ENCODE peak calls at places on chromosome 18, in seven cellular contexts. D is K562; V is heart right ventricle; O is stomach; S is CD8-positive, alpha-beta T cell; W is tibial artery; I is body of pancreas. Q is an unnamed sample.

GRCh38 chr18:58579561-58580047 is 49.3 kb downstream of the ALPK2 start:
- DNase-seq in D (no peak), V (no peak), O (no peak), S (no peak), W (no peak), I (no peak), Q (no peak)

GRCh38 chr18:75250471-75250821 is 39.8 kb downstream of the TSHZ1 start:
- DNase-seq in D (no peak), V (no peak), O (no peak), S (no peak), W (no peak), I (no peak), Q (no peak)

GRCh38 chr18:51076503-51076902 is 46.5 kb downstream of the SMAD4 start:
- DNase-seq in D (no peak), V (no peak), O (no peak), S (no peak), W (no peak), I (no peak), Q (no peak)

GRCh38 chr18:23669804-23670203 is 7.1 kb upstream of the ANKRD29 start:
- DNase-seq in D (no peak), V (no peak), O (no peak), S (no peak), W (no peak), I (no peak), Q (no peak)

GRCh38 chr18:45664824-45665763 is 49.8 kb downstream of the SLC14A2 start:
- DNase-seq in D (peak; percentile 66), V (peak; percentile 46), O (peak; percentile 71), S (peak; percentile 81), W (peak; percentile 80), I (peak; percentile 60), Q (peak; percentile 42)

GRCh38 chr18:27599202-27599829 is 414.2 kb upstream of the CHST9 start:
- DNase-seq in D (peak; percentile 53), V (peak; percentile 9), O (peak; percentile 45), S (no peak), W (peak; percentile 29), I (peak; percentile 52), Q (no peak)

GRCh38 chr18:30650499-30650898 is 392.0 kb downstream of the DSC3 start:
- DNase-seq in D (no peak), V (no peak), O (no peak), S (no peak), W (no peak), I (no peak), Q (no peak)

GRCh38 chr18:36758001-36758400 is 70.8 kb downstream of the TPGS2 start:
- DNase-seq in D (no peak), V (no peak), O (no peak), S (no peak), W (no peak), I (no peak), Q (no peak)

GRCh38 chr18:13414102-13414501 is 195.5 kb downstream of the LDLRAD4 start:
- DNase-seq in D (no peak), V (no peak), O (no peak), S (no peak), W (no peak), I (no peak), Q (no peak)

GRCh38 chr18:25433590-25433989 is 81.6 kb upstream of the ZNF521 start:
- DNase-seq in D (no peak), V (no peak), O (no peak), S (no peak), W (no peak), I (no peak), Q (no peak)

DNA sequence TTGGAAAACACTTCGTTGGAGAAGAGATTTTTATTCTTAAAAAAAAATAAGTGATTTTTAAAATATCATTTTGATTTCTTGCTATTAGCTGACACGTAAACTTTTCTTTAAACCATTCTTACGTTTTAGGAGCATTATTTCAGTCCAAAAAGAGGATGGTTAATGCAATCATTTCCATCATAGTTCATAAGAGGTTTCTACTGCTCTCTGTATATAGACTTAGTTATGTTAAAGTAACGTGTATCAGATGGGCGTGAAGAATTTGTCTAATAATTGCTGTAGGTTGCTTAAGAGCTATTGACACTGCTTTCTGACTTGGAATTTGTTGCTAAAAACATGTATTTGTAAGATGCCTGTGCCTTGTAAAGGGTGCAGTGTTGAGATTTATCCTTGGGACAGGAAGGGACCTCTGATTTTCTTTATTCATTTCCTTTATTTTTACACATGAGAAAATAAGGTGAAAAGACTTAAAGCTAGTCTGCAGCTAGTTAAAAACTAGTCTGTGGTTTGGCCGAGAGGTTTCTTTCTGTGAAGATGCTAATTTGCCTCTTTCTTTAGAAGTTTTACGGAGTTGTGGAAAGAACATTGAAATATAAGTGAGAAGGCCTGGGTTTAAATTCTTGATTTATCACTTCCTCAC is 2.9 kb downstream of the ANKRD12 start:
- DNase-seq in D (no peak), V (no peak), O (no peak), S (no peak), W (no peak), I (no peak), Q (no peak)
- H3K4me3 ChIP-seq in D (peak overlapping the region; percentile 75), V (peak overlapping the region; percentile 72), O (peak overlapping the region; percentile 84), S (peak overlapping the region; percentile 5), W (peak overlapping the region; percentile 80), I (no peak overlapping the region), Q (peak overlapping the region; percentile 65)

GRCh38 chr18:4058179-4058578 is 396.9 kb downstream of the DLGAP1 start:
- DNase-seq in D (no peak), V (no peak), O (no peak), S (no peak), W (no peak), I (no peak), Q (no peak)
- H3K9me3 ChIP-seq in D (no peaks in the 10 kb centered on the region), V (no peaks in the 10 kb centered on the region), O (no peaks in the 10 kb centered on the region), S (no peaks in the 10 kb centered on the region), W (no peaks in the 10 kb centered on the region), I (no peaks in the 10 kb centered on the region), Q (no peaks in the 10 kb centered on the region)

DNA sequence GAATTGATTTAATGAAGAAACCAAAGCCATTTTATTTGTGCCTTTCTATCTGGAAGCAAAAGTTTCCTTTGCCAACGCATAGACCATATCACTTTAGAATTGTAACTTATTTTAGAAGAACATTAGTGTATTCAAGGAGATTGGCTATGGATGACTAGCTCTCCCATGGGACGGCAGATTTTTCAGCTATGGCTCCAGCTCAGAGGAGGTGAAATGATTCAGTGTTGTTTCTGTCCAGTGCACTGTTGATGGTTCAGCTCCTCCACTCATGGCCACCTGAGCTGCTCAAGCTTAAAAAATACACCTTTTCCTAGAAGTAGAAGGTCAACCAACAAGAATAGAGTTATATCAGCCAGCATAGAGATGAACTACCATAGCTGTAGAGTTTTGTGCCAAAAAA is 1597.5 kb upstream of the PIK3C3 start:
- DNase-seq in D (no peak), V (no peak), O (no peak), S (no peak), W (no peak), I (no peak), Q (no peak)
- H3K4me3 ChIP-seq in D (no peak overlapping the region), V (no peak overlapping the region), O (no peak overlapping the region), S (no peak overlapping the region), W (no peak overlapping the region), I (no peak overlapping the region), Q (no peak overlapping the region)

DNA sequence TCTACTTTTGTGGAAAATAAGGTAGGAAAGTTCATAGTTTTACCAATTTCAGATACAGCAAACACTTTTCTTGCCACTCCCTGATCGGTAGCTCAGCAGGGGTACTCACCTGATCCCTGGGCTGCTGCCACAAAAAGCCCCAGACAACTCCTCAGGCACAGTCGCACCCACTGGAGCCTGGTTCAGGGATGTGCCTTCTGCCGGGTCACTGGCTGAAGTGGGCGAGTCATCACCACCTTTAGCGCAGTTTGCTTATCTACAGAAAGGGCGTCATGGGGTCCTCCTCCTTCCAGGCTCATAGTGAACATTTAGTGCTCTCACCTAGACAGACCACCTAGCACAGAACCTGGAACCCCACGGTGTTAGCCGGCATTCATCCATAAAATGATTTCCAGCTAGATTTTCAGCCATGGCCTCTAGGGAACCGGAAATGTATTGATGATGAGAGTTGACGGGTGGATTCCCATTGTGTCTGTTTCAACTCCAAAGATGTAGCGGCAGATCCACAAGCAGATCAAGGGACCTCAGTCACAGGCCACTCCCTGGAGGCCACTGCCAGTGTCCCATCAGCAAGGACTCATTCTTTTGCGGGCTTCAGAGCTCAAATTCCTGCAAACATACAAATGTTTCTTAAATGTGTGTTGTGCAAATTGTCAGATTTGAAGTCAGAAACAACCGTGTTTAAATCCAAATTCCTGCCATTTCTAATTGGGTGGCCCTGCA is 408.4 kb upstream of the SALL3 start:
- DNase-seq in D (no peak), V (no peak), O (no peak), S (no peak), W (no peak), I (no peak), Q (no peak)
- H3K9me3 ChIP-seq in D (no peaks in the 10 kb centered on the region), V (peaks cover 8% of the 10 kb centered on the region), O (no peaks in the 10 kb centered on the region), S (no peaks in the 10 kb centered on the region), W (no peaks in the 10 kb centered on the region), I (no peaks in the 10 kb centered on the region), Q (peaks cover 4% of the 10 kb centered on the region)

GRCh38 chr18:22324191-22325131 is 93.3 kb downstream of the CTAGE1 start:
- DNase-seq in D (peak; percentile 10), V (peak; percentile 78), O (peak; percentile 60), S (no peak), W (peak; percentile 52), I (peak; percentile 49), Q (peak; percentile 81)
- H3K4me3 ChIP-seq in D (no peak overlapping the region), V (peak overlapping the region; percentile 45), O (peak overlapping the region; percentile 3), S (peak overlapping the region; percentile 29), W (peak overlapping the region; percentile 36), I (no peak overlapping the region), Q (peak overlapping the region; percentile 39)